ENCODE peak calls at places on chromosome 16, in four cellular contexts. O, S, M and K are unnamed samples.
A peak's percentile ranks its signal among the peaks of the same experiment; 100 is the strongest.

GRCh38 chr16:16084874-16085273 is 135.5 kb downstream of the ABCC1 start:
- DNase-seq in O (no peak), S (no peak), M (no peak), K (no peak)

GRCh38 chr16:21072976-21073375 is 77.7 kb downstream of the DNAH3 start:
- DNase-seq in O (no peak), S (no peak), M (no peak), K (no peak)

GRCh38 chr16:13110124-13110796 is 208.9 kb downstream of the SHISA9 start:
- DNase-seq in O (no peak), S (no peak), M (no peak), K (no peak)

GRCh38 chr16:66272461-66272860 is 94.0 kb upstream of the CDH5 start:
- DNase-seq in O (no peak), S (no peak), M (no peak), K (no peak)

GRCh38 chr16:8762254-8762653 is 35.2 kb downstream of the TMEM186 start:
- DNase-seq in O (no peak), S (no peak), M (no peak), K (no peak)

GRCh38 chr16:50821586-50821985 is 79.7 kb downstream of the CYLD start:
- DNase-seq in O (no peak), S (peak; percentile 23), M (no peak), K (no peak)

GRCh38 chr16:48126801-48127644 is 28.8 kb downstream of the ABCC12 start:
- DNase-seq in O (no peak), S (peak; percentile 98), M (no peak), K (no peak)

GRCh38 chr16:63426275-63426870 is 1390.1 kb upstream of the CDH8 start:
- DNase-seq in O (no peak), S (no peak), M (no peak), K (no peak)

GRCh38 chr16:56530872-56531271 is 11.0 kb upstream of the BBS2 start:
- DNase-seq in O (no peak), S (no peak), M (no peak), K (no peak)

GRCh38 chr16:71817690-71818089 is 9.1 kb upstream of the AP1G1 start:
- DNase-seq in O (no peak), S (peak; percentile 28), M (no peak), K (no peak)

GRCh38 chr16:10067406-10067805 is 114.8 kb downstream of the GRIN2A start:
- DNase-seq in O (no peak), S (no peak), M (no peak), K (no peak)

GRCh38 chr16:87552772-87553171 is 49.5 kb upstream of the JPH3 start:
- DNase-seq in O (no peak), S (no peak), M (no peak), K (no peak)

GRCh38 chr16:75326333-75326732 is 74.9 kb upstream of the BCAR1 start:
- DNase-seq in O (no peak), S (no peak), M (no peak), K (no peak)
- H3K4me1 ChIP-seq in O (no peaks in the 10 kb centered on the region), S (peaks cover 7% of the 10 kb centered on the region), M (no peaks in the 10 kb centered on the region), K (no peaks in the 10 kb centered on the region)

GRCh38 chr16:11346700-11347319 is 1.6 kb downstream of the RMI2 start:
- DNase-seq in O (no peak), S (no peak), M (no peak), K (no peak)
- TF ChIP-seq POLR2A in O (no peak), S (no peak), M (no peak), K (no peak)

GRCh38 chr16:3044708-3045107 is 1.7 kb upstream of the MMP25 start:
- DNase-seq in O (no peak), S (no peak), M (no peak), K (no peak)
- H3K27me3 ChIP-seq in O (peaks cover 100% of the 10 kb centered on the region), S (peaks cover 67% of the 10 kb centered on the region), M (no peaks in the 10 kb centered on the region), K (peaks cover 36% of the 10 kb centered on the region)

GRCh38 chr16:86480444-86480843 is 29.9 kb upstream of the FOXF1 start:
- DNase-seq in O (no peak), S (no peak), M (no peak), K (no peak)
- H3K4me1 ChIP-seq in O (no peaks in the 10 kb centered on the region), S (peaks cover 30% of the 10 kb centered on the region), M (no peaks in the 10 kb centered on the region), K (peaks cover 4% of the 10 kb centered on the region)

GRCh38 chr16:70696952-70697600 is 11.2 kb upstream of the MTSS2 start:
- DNase-seq in O (no peak), S (no peak), M (no peak), K (no peak)
- TF ChIP-seq POLR2A in O (peak; percentile 7), S (no peak), M (no peak), K (no peak)

GRCh38 chr16:1045363-1046270 is 26.9 kb upstream of the SSTR5 start:
- DNase-seq in O (no peak), S (no peak), M (no peak), K (no peak)
- H3K27me3 ChIP-seq in O (peaks cover 89% of the 10 kb centered on the region), S (peaks cover 40% of the 10 kb centered on the region), M (no peaks in the 10 kb centered on the region), K (peaks cover 41% of the 10 kb centered on the region)

DNA sequence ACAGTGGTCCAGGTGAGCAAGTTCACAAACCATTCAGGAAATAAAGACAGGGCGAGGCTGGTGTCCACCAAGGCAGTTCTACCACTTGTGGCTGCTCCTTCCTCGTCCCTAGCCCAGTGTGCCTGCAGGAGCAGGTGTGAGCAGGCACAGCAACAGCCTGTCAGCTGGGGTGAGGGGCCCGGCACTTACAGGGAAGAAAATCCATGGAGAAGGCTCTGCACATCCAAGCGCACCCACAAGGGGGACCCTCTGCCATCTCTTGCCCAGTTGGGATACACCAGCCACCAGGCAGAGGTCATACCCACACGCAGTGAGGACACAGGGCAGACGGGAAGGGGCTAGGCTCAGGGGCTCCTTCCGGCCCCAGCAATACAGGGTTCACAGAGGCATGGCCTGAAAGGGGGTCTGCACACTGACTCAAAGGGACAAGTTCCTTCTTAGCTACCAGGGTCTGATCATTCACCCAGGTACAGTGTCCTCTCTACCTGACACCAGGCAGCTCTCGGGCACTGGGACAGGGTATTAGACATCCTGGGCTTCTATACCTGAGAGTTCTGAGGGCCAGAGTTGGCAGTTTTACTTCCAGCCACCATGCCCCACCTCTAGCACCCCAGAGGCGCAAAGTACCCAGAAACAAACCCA is 27.0 kb downstream of the CDIP1 start:
- DNase-seq in O (no peak), S (peak; percentile 39), M (peak; percentile 72), K (peak; percentile 52)
- H3K4me1 ChIP-seq in O (peaks cover 12% of the 10 kb centered on the region), S (no peaks in the 10 kb centered on the region), M (peaks cover 13% of the 10 kb centered on the region), K (peaks cover 59% of the 10 kb centered on the region)

DNA sequence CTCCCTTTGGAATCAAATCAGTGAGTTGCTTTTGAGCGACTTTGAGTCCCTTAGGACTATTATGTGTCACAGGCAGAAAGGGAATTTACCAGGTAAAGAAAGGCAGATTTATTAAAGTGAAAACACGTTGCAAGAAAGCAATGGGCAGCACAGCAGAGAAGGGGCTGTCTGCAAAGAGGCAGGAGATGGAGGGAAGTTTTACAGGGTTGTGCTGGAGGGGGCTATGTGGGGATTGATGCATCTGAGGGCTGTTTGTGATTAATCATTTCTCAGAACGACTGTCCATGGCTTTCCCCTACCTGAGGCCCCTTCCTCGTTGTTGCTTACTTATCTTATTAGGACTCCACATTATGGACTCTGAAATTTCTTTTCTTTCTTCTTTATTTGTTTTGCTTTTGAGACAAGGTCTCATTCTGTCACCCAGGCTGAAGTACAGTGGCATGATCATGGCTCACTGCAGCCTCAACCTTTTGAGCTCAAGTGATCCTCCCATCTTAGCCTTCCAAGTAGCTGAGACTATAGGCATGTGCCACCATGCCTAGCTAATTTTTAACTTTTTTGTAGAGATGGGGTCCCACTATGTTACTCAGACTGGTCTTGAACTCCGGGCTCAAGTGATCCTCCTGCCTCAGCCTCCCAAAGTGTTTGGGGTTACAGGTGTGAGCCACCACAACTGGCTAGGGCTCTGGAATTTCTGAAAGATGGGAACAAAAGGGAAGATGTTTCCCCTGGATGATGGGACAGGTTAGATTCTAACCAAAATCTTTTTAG is 5.5 kb downstream of the WWP2 start:
- DNase-seq in O (no peak), S (no peak), M (no peak), K (no peak)
- TF ChIP-seq POLR2A in O (no peak), S (no peak), M (no peak), K (no peak)

DNA sequence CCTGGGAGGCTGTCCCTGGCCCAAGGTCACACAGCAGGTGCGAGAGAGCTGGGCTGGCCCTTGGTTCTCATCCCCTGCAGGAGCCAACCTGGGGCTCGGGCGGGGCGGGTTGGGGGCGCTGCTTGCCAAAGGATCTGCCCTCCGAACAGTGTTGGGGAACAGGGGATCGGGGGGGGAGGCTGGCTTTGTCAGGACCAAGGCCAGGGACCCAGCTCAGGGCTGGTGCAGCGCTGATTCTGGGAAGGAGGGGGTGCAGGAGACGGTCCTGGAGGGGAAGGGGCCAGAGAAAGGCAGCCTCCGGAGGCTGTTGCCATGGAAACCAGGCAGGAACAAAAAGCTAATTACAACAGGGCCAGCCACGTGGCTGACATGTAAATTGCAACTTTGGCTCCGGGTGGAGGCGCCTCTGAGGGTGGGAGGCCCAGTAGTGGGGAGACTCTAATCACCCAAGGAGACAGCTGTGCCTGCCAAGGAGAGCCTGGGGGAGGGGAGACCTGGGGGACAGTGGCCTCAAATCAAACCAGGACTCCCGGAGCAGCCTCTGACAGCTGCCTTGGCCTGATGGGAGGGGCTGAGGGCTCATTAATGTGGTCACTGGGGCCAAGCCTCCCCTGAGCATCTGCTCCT is 1.3 kb downstream of the TUBB3 start:
- DNase-seq in O (no peak), S (peak; percentile 44), M (peak; percentile 47), K (no peak)
- H3K27me3 ChIP-seq in O (peaks cover 93% of the 10 kb centered on the region), S (no peaks in the 10 kb centered on the region), M (no peaks in the 10 kb centered on the region), K (peaks cover 13% of the 10 kb centered on the region)